ENCODE peak calls at places on chromosome 1, in four cellular contexts. One of them, this sample, is unnamed.

GRCh38 chr1:162177126-162177525 is 107.6 kb downstream of the NOS1AP start:
- DNase-seq in ovary: no peak
- DNase-seq in PC-9: no peak
- DNase-seq in neural crest cell: no peak
- DNase-seq in this sample: no peak

GRCh38 chr1:212284332-212284743 is 872 bp upstream of the PPP2R5A start:
- DNase-seq in PC-9: no peak
- DNase-seq in neural crest cell: no peak
- DNase-seq in ovary: no peak
- DNase-seq in this sample: no peak

GRCh38 chr1:40450491-40451237 is 388 bp downstream of the ZFP69B start:
- DNase-seq in ovary: no peak
- DNase-seq in neural crest cell: peak; percentile 13
- DNase-seq in PC-9: peak; percentile 18
- DNase-seq in this sample: peak; percentile 4

GRCh38 chr1:248808876-248809275 is 16.8 kb downstream of the SH3BP5L start:
- DNase-seq in ovary: no peak
- DNase-seq in neural crest cell: no peak
- DNase-seq in PC-9: no peak
- DNase-seq in this sample: no peak

GRCh38 chr1:60813051-60813450 is 269.3 kb upstream of the NFIA start:
- DNase-seq in neural crest cell: no peak
- DNase-seq in PC-9: no peak
- DNase-seq in ovary: no peak
- DNase-seq in this sample: no peak

GRCh38 chr1:192792628-192793027 is 16.2 kb upstream of the RGS2 start:
- DNase-seq in PC-9: no peak
- DNase-seq in neural crest cell: no peak
- DNase-seq in ovary: no peak
- DNase-seq in this sample: no peak

GRCh38 chr1:119712342-119713038 is 756 bp downstream of the PHGDH start:
- DNase-seq in PC-9: peak; percentile 83
- DNase-seq in neural crest cell: peak; percentile 65
- DNase-seq in ovary: peak; percentile 78
- DNase-seq in this sample: peak; percentile 79

GRCh38 chr1:231166398-231166797 is 4.5 kb downstream of the TRIM67 start:
- DNase-seq in PC-9: no peak
- DNase-seq in ovary: no peak
- DNase-seq in neural crest cell: no peak
- DNase-seq in this sample: no peak

GRCh38 chr1:204438628-204439027 is 27.0 kb upstream of the PPP1R15B start:
- DNase-seq in PC-9: peak; percentile 77
- DNase-seq in neural crest cell: no peak
- DNase-seq in ovary: no peak
- DNase-seq in this sample: no peak

GRCh38 chr1:2448098-2448445 is 28.0 kb upstream of the PLCH2 start:
- DNase-seq in ovary: no peak
- DNase-seq in PC-9: peak; percentile 50
- DNase-seq in neural crest cell: no peak
- DNase-seq in this sample: no peak

DNA sequence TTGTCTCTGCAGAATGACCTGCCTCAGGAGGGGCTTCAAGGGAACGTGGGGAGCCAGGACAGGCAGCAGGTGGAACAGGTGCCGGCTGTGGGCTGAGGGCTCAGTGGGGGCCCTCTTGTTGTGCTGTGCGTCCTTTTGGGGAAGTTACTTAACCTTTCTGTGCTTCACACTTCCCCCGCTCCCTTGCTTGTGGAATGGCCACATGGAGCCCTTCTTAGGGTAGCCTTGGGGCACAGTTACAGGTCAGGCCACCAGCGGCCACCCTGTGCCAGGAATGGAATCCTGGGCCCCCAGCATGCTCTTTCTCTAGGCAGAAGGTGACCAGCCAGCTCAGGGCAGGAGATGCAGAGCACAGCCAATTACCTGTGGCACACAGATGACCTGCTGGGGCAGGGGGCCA is 2.6 kb downstream of the IKBKE start:
- DNase-seq in PC-9: no peak
- DNase-seq in neural crest cell: no peak
- DNase-seq in ovary: no peak
- DNase-seq in this sample: no peak
- TF ChIP-seq CTCF in PC-9: no peak
- TF ChIP-seq CTCF in neural crest cell: no peak
- TF ChIP-seq CTCF in ovary: no peak
- TF ChIP-seq CTCF in this sample: no peak

GRCh38 chr1:23367451-23367790 is 2.2 kb downstream of the ZNF436 start:
- DNase-seq in PC-9: no peak
- DNase-seq in neural crest cell: no peak
- DNase-seq in ovary: no peak
- DNase-seq in this sample: no peak

GRCh38 chr1:23369335-23370013 is at the start of gene ZNF436:
- DNase-seq in PC-9: peak; percentile 55
- DNase-seq in ovary: peak; percentile 95
- DNase-seq in neural crest cell: no peak
- DNase-seq in this sample: peak; percentile 26

GRCh38 chr1:23366598-23366997 is 3.0 kb downstream of the ZNF436 start:
- DNase-seq in neural crest cell: no peak
- DNase-seq in PC-9: no peak
- DNase-seq in ovary: no peak
- DNase-seq in this sample: no peak

GRCh38 chr1:23368562-23369334 is 888 bp downstream of the ZNF436 start:
- DNase-seq in ovary: peak; percentile 90
- DNase-seq in neural crest cell: peak; percentile 84
- DNase-seq in PC-9: peak; percentile 84
- DNase-seq in this sample: peak; percentile 91

DNA sequence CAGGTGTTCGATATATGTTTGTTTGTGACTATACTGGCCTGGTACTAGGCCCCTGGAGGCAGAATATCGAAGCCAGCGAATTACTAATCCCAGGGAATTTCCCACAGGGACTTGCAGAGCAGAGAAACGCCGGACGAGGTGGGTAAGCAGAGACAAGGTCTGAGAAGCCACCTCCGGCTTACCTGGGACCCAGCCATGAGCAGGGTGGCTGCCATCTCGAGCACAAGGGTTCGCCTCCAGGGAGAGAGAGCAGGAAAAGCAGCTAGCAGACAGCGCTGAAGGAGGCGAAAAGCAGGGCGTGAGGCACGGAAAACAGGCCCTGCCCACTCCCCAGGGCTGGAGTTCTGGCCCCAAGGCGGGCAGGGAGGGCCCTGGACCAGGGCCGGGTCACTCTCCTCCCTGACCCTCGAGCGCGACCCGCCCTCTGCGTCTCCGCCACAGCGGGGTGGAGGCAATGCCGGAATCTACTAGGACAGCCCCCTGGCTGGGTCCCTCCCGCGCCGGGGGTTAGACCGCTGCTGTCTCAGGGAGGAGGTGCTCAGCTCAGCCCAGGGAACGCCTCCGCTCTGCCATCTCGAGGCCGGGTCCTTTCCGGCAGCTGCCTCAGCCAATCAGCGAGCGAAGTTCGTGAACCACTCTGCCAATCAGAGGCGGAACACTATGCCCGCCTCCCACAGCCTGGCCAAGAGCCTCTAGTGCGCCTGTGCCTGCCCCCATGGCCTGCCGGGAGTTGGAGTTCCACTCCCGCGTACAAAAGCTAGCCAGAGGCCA is 1.7 kb downstream of the ZNF436 start:
- DNase-seq in ovary: peak; percentile 98
- DNase-seq in PC-9: peak; percentile 99
- DNase-seq in neural crest cell: peak; percentile 95
- DNase-seq in this sample: peak; percentile 97
- TF ChIP-seq CTCF in ovary: no peak
- TF ChIP-seq CTCF in PC-9: peak; percentile 22
- TF ChIP-seq CTCF in neural crest cell: no peak
- TF ChIP-seq CTCF in this sample: no peak

GRCh38 chr1:55699151-55699695 is 484.1 kb upstream of the USP24 start:
- DNase-seq in PC-9: no peak
- DNase-seq in ovary: no peak
- DNase-seq in neural crest cell: no peak
- DNase-seq in this sample: peak; percentile 26
- TF ChIP-seq CTCF in PC-9: no peak
- TF ChIP-seq CTCF in ovary: no peak
- TF ChIP-seq CTCF in neural crest cell: no peak
- TF ChIP-seq CTCF in this sample: no peak

GRCh38 chr1:106233511-106233910 is 823.0 kb upstream of the PRMT6 start:
- DNase-seq in PC-9: no peak
- DNase-seq in ovary: no peak
- DNase-seq in neural crest cell: no peak
- DNase-seq in this sample: no peak

GRCh38 chr1:106226550-106226949 is 829.9 kb upstream of the PRMT6 start:
- DNase-seq in ovary: no peak
- DNase-seq in PC-9: no peak
- DNase-seq in neural crest cell: no peak
- DNase-seq in this sample: no peak

DNA sequence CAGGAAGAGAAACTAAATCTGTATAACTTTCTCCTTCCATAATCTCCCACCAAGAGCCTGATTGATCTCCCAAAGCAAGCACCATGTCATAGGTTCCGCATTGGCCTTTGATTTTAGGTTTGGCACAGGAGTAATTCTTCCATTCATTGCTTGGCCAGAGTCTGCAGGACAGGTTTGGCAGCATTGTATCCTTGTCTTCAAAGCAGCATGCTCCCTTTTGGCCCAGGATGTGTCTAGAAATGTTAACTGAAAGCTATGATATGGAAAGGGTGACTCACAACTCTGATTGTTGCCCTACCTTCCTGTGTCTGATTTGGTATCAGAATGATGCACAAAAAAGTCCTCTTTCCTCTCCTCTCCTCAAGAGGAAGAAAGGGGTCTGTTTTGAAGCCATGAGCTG is 824.3 kb upstream of the PRMT6 start:
- DNase-seq in PC-9: no peak
- DNase-seq in neural crest cell: no peak
- DNase-seq in ovary: no peak
- DNase-seq in this sample: no peak
- TF ChIP-seq CTCF in PC-9: no peak
- TF ChIP-seq CTCF in neural crest cell: no peak
- TF ChIP-seq CTCF in ovary: no peak
- TF ChIP-seq CTCF in this sample: no peak

GRCh38 chr1:112927462-112927971 is 28.5 kb downstream of the SLC16A1 start:
- DNase-seq in PC-9: no peak
- DNase-seq in ovary: no peak
- DNase-seq in neural crest cell: no peak
- DNase-seq in this sample: no peak

GRCh38 chr1:112923234-112923955 is 32.6 kb downstream of the SLC16A1 start:
- DNase-seq in ovary: no peak
- DNase-seq in PC-9: no peak
- DNase-seq in neural crest cell: no peak
- DNase-seq in this sample: no peak

GRCh38 chr1:112923956-112924349 is 32.0 kb downstream of the SLC16A1 start:
- DNase-seq in ovary: no peak
- DNase-seq in PC-9: no peak
- DNase-seq in neural crest cell: no peak
- DNase-seq in this sample: no peak

GRCh38 chr1:112926858-112927257 is 29.1 kb downstream of the SLC16A1 start:
- DNase-seq in ovary: no peak
- DNase-seq in neural crest cell: no peak
- DNase-seq in PC-9: no peak
- DNase-seq in this sample: no peak

GRCh38 chr1:112925015-112925414 is 31.0 kb downstream of the SLC16A1 start:
- DNase-seq in PC-9: no peak
- DNase-seq in neural crest cell: no peak
- DNase-seq in ovary: no peak
- DNase-seq in this sample: no peak
- TF ChIP-seq CTCF in PC-9: no peak
- TF ChIP-seq CTCF in neural crest cell: peak; percentile 14
- TF ChIP-seq CTCF in ovary: no peak
- TF ChIP-seq CTCF in this sample: no peak

GRCh38 chr1:151839457-151840409 is at the start of gene C2CD4D:
- DNase-seq in PC-9: peak; percentile 93
- DNase-seq in neural crest cell: peak; percentile 66
- DNase-seq in ovary: no peak
- DNase-seq in this sample: peak; percentile 61
- TF ChIP-seq CTCF in PC-9: no peak
- TF ChIP-seq CTCF in neural crest cell: no peak
- TF ChIP-seq CTCF in ovary: no peak
- TF ChIP-seq CTCF in this sample: no peak

DNA sequence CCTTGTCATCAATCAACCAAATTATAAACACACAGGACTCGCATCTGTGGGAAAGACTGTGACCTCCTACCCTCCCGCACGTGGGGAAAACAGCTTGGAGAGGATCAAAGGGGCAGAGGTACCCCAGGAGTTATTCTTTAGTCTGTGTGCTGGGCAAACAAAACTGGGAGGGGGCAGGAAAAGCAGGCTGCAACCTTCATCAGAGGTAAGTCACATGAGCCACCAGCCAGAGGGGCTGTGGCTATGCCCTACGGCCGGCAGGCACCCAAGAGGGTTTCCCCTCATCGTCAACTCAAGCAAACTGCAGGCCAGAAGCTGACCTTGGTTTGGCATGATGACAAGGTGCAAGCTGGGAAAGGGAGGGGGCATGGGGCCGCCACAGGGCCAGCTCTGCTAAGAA is 12.5 kb downstream of the SMIM12 start:
- DNase-seq in neural crest cell: no peak
- DNase-seq in ovary: no peak
- DNase-seq in PC-9: no peak
- DNase-seq in this sample: no peak
- TF ChIP-seq CTCF in neural crest cell: no peak
- TF ChIP-seq CTCF in ovary: no peak
- TF ChIP-seq CTCF in PC-9: no peak
- TF ChIP-seq CTCF in this sample: no peak

GRCh38 chr1:194102607-194103006 is 916.2 kb upstream of the B3GALT2 start:
- DNase-seq in PC-9: no peak
- DNase-seq in neural crest cell: no peak
- DNase-seq in ovary: no peak
- DNase-seq in this sample: no peak
- TF ChIP-seq CTCF in PC-9: no peak
- TF ChIP-seq CTCF in neural crest cell: no peak
- TF ChIP-seq CTCF in ovary: no peak
- TF ChIP-seq CTCF in this sample: no peak

DNA sequence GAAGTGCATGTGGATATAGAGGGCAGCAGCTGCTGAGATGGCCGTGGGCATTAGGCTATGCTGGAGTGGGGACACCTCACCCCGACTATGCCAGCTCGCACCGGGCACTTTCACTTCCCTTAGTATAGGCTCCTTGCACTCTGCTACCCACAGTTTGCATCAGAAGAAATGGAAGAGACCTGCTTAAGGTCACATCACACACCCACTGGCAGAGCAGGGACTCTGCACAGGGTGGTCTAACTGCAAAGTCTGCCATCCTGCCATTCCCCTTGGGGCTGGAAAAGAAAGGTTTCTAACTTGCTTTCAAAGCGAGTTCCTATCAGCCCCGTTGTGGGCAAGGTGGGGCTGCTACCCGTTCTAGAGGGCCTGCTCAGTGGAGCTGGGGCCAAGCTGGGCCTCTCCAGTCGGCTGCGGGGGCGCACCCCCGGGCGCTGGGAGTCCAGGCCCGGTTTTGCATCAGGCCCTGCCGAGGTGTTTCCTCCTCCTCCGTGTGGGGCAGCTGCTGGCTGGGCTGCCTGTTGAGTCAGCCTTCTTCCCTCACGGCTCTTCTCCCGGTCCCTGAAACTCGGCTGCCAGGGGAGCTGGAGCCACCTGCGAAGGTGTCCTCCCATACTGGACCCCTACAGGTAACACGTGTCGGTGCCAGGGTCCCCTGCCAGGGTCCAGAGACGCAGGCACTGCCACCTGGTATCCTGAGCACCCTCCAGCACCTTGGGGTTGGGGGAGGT is at the start of gene SYTL1:
- DNase-seq in PC-9: peak; percentile 82
- DNase-seq in ovary: no peak
- DNase-seq in neural crest cell: no peak
- DNase-seq in this sample: peak; percentile 55
- TF ChIP-seq CTCF in PC-9: no peak
- TF ChIP-seq CTCF in ovary: no peak
- TF ChIP-seq CTCF in neural crest cell: no peak
- TF ChIP-seq CTCF in this sample: no peak

This sample was measured in nephron progenitor cell.